ENCODE peak calls at places on chromosomes 12 and 14, in seven cellular contexts. One of them, this sample, is unnamed.

GRCh38 chr12:69898236-69898635 is 73.2 kb downstream of the MYRFL start:
- DNase-seq in mesendoderm: no peak
- DNase-seq in HS-5: peak
- DNase-seq in nephron progenitor cell: no peak
- DNase-seq in CD8-positive, alpha-beta memory T cell: no peak
- DNase-seq in epithelial cell of proximal tubule: no peak
- DNase-seq in GM23248: peak
- DNase-seq in this sample: no peak

GRCh38 chr12:124847675-124848074 is 16.0 kb downstream of the SCARB1 start:
- DNase-seq in mesendoderm: no peak
- DNase-seq in HS-5: no peak
- DNase-seq in nephron progenitor cell: no peak
- DNase-seq in CD8-positive, alpha-beta memory T cell: no peak
- DNase-seq in epithelial cell of proximal tubule: no peak
- DNase-seq in GM23248: peak
- DNase-seq in this sample: peak

GRCh38 chr14:97056086-97056485 is 258.9 kb downstream of the VRK1 start:
- DNase-seq in mesendoderm: no peak
- DNase-seq in HS-5: no peak
- DNase-seq in nephron progenitor cell: peak
- DNase-seq in CD8-positive, alpha-beta memory T cell: no peak
- DNase-seq in epithelial cell of proximal tubule: no peak
- DNase-seq in GM23248: no peak
- DNase-seq in this sample: no peak

GRCh38 chr14:25400607-25401206 is 350.8 kb upstream of the STXBP6 start:
- DNase-seq in mesendoderm: peak
- DNase-seq in HS-5: peak
- DNase-seq in nephron progenitor cell: peak
- DNase-seq in CD8-positive, alpha-beta memory T cell: no peak
- DNase-seq in epithelial cell of proximal tubule: peak
- DNase-seq in GM23248: peak
- DNase-seq in this sample: peak

GRCh38 chr12:27400856-27401255 is 45.7 kb upstream of the SMCO2 start:
- DNase-seq in mesendoderm: no peak
- DNase-seq in HS-5: no peak
- DNase-seq in nephron progenitor cell: peak
- DNase-seq in CD8-positive, alpha-beta memory T cell: no peak
- DNase-seq in epithelial cell of proximal tubule: no peak
- DNase-seq in GM23248: no peak
- DNase-seq in this sample: no peak

GRCh38 chr12:3441435-3441834 is 49.6 kb upstream of the PRMT8 start:
- DNase-seq in mesendoderm: no peak
- DNase-seq in HS-5: no peak
- DNase-seq in nephron progenitor cell: no peak
- DNase-seq in CD8-positive, alpha-beta memory T cell: no peak
- DNase-seq in epithelial cell of proximal tubule: no peak
- DNase-seq in GM23248: no peak
- DNase-seq in this sample: no peak

GRCh38 chr12:171743-172705 is 41.9 kb downstream of the SLC6A12 start:
- DNase-seq in mesendoderm: no peak
- DNase-seq in HS-5: no peak
- DNase-seq in nephron progenitor cell: no peak
- DNase-seq in CD8-positive, alpha-beta memory T cell: no peak
- DNase-seq in epithelial cell of proximal tubule: no peak
- DNase-seq in GM23248: no peak
- DNase-seq in this sample: no peak

GRCh38 chr12:6361834-6362233 is 13.5 kb downstream of the SCNN1A start:
- DNase-seq in mesendoderm: no peak
- DNase-seq in HS-5: no peak
- DNase-seq in nephron progenitor cell: no peak
- DNase-seq in CD8-positive, alpha-beta memory T cell: no peak
- DNase-seq in epithelial cell of proximal tubule: no peak
- DNase-seq in GM23248: no peak
- DNase-seq in this sample: no peak

GRCh38 chr12:122190842-122191668 is 8.1 kb downstream of the LRRC43 start:
- DNase-seq in mesendoderm: peak
- DNase-seq in HS-5: no peak
- DNase-seq in nephron progenitor cell: peak
- DNase-seq in CD8-positive, alpha-beta memory T cell: peak
- DNase-seq in epithelial cell of proximal tubule: no peak
- DNase-seq in GM23248: peak
- DNase-seq in this sample: peak